ENCODE peak calls at places on chromosomes 2 and 18, in eight cellular contexts. G, I, S, C, W, U, H and O are unnamed samples.

GRCh38 chr18:80108739-80109675 is at the start of gene ADNP2:
- DNase-seq in G (peak), U (peak), W (peak), I (peak), C (peak), S (peak), H (peak), O (peak)

GRCh38 chr18:39839782-39840181 is 2115.3 kb upstream of the PIK3C3 start:
- DNase-seq in I (no peak), W (no peak), S (no peak), G (no peak), U (no peak), H (no peak), C (no peak), O (no peak)

GRCh38 chr2:111250448-111251030 is 129.8 kb downstream of the BCL2L11 start:
- DNase-seq in W (no peak), G (no peak), S (no peak), H (no peak), I (no peak), U (no peak), C (no peak), O (peak)

GRCh38 chr2:8254791-8255447 is 426.9 kb upstream of the ID2 start:
- DNase-seq in W (no peak), S (no peak), U (no peak), C (no peak), H (no peak), I (no peak), G (no peak), O (no peak)

GRCh38 chr2:7053650-7054262 is 136.5 kb downstream of the RNF144A start:
- DNase-seq in W (no peak), S (no peak), U (no peak), G (peak), H (no peak), I (no peak), C (no peak), O (no peak)

GRCh38 chr2:191478754-191479679 is 198.9 kb upstream of the NABP1 start:
- DNase-seq in S (no peak), G (no peak), U (no peak), C (no peak), H (no peak), I (peak), W (peak), O (no peak)

GRCh38 chr2:200993097-200993496 is 29.6 kb upstream of the ORC2 start:
- DNase-seq in H (no peak), W (no peak), U (no peak), I (no peak), S (no peak), C (no peak), G (no peak), O (no peak)

GRCh38 chr2:70181363-70181956 is 9.4 kb downstream of the C2orf42 start:
- DNase-seq in H (no peak), W (no peak), S (no peak), I (no peak), G (no peak), U (no peak), C (no peak), O (no peak)

GRCh38 chr2:15159206-15159605 is 401.9 kb downstream of the NBAS start:
- DNase-seq in U (no peak), I (no peak), C (no peak), H (no peak), G (no peak), S (no peak), W (no peak), O (no peak)